ENCODE peak calls at places on chromosomes 7 and 10, in eight cellular contexts. L is GM23338; Q is KBM-7; W is activated effector memory CD4-positive, alpha-beta T cell treated with Interleukin-2 at 50 U/mL for 16 hours; H is CD4-positive, alpha-beta T cell; B is ELR; D is AG04450; A is WERI-Rb-1. I is an unnamed sample.

GRCh38 chr10:30786131-30786530 is 156.6 kb upstream of the LYZL2 start:
- DNase-seq in L (no peak), Q (no peak), W (no peak), H (no peak), B (peak; percentile 78), D (no peak), A (no peak), I (no peak)

GRCh38 chr10:12586724-12587123 is 237.4 kb downstream of the CAMK1D start:
- DNase-seq in L (no peak), Q (no peak), W (no peak), H (no peak), B (no peak), D (no peak), A (no peak), I (no peak)

GRCh38 chr10:33122014-33122788 is 164.2 kb upstream of the ITGB1 start:
- DNase-seq in L (no peak), Q (no peak), W (no peak), H (no peak), B (peak; percentile 56), D (peak; percentile 89), A (no peak), I (no peak)

GRCh38 chr10:56357018-56357417 is 4.0 kb downstream of the ZWINT start:
- DNase-seq in L (no peak), Q (no peak), W (no peak), H (no peak), B (no peak), D (no peak), A (no peak), I (no peak)

GRCh38 chr7:26508481-26508880 is 216.8 kb downstream of the SNX10 start:
- DNase-seq in L (peak; percentile 25), Q (no peak), W (no peak), H (no peak), B (no peak), D (no peak), A (no peak), I (no peak)

GRCh38 chr10:77117501-77117900 is 520.1 kb downstream of the KCNMA1 start:
- DNase-seq in L (no peak), Q (no peak), W (no peak), H (no peak), B (no peak), D (no peak), A (no peak), I (no peak)

GRCh38 chr10:82160291-82160690 is 285.3 kb downstream of the NRG3 start:
- DNase-seq in L (no peak), Q (no peak), W (no peak), H (no peak), B (no peak), D (no peak), A (no peak), I (no peak)

GRCh38 chr10:31484407-31485135 is 165.6 kb downstream of the ZEB1 start:
- DNase-seq in L (no peak), Q (no peak), W (no peak), H (no peak), B (no peak), D (no peak), A (no peak), I (no peak)

GRCh38 chr7:26153823-26154783 is 2.1 kb downstream of the NFE2L3 start:
- DNase-seq in L (peak; percentile 93), Q (peak; percentile 61), W (no peak), H (no peak), B (peak; percentile 89), D (no peak), A (no peak), I (no peak)

GRCh38 chr7:28174442-28174841 is 6.2 kb downstream of the JAZF1 start:
- DNase-seq in L (no peak), Q (no peak), W (no peak), H (no peak), B (no peak), D (no peak), A (no peak), I (no peak)

GRCh38 chr7:80018941-80019808 is 115.5 kb upstream of the GNAI1 start:
- DNase-seq in L (peak; percentile 81), Q (peak; percentile 65), W (no peak), H (no peak), B (peak; percentile 64), D (peak; percentile 26), A (peak; percentile 43), I (peak; percentile 66)

I was measured in Kasumi-1.